ENCODE peak calls at places on chromosomes 3 and 15, in five cellular contexts. One of them, this sample, is unnamed.

GRCh38 chr3:10518506-10519150 is 13.2 kb upstream of the ATP2B2 start:
- DNase-seq in IMR-90: peak; percentile 58
- DNase-seq in H9: peak; percentile 25
- DNase-seq in neuronal stem cell: no peak
- DNase-seq in H1: no peak
- DNase-seq in this sample: no peak

GRCh38 chr3:146498002-146498736 is 28.8 kb upstream of the PLSCR2 start:
- DNase-seq in IMR-90: no peak
- DNase-seq in H9: no peak
- DNase-seq in H1: no peak
- DNase-seq in neuronal stem cell: no peak
- DNase-seq in this sample: no peak

GRCh38 chr15:99998661-99999101 is 265.4 kb upstream of the LYSMD4 start:
- DNase-seq in H1: no peak
- DNase-seq in IMR-90: peak; percentile 1
- DNase-seq in H9: no peak
- DNase-seq in neuronal stem cell: no peak
- DNase-seq in this sample: no peak

GRCh38 chr3:50651445-50651844 is 23.3 kb upstream of the DOCK3 start:
- DNase-seq in IMR-90: no peak
- DNase-seq in neuronal stem cell: no peak
- DNase-seq in H9: no peak
- DNase-seq in H1: no peak
- DNase-seq in this sample: no peak

GRCh38 chr3:105933871-105934270 is 65.1 kb upstream of the CBLB start:
- DNase-seq in neuronal stem cell: no peak
- DNase-seq in H9: no peak
- DNase-seq in H1: no peak
- DNase-seq in IMR-90: peak; percentile 67
- DNase-seq in this sample: no peak

GRCh38 chr15:77282333-77282732 is 137.6 kb downstream of the PEAK1 start:
- DNase-seq in IMR-90: peak; percentile 86
- DNase-seq in neuronal stem cell: peak; percentile 11
- DNase-seq in H9: peak; percentile 31
- DNase-seq in H1: peak; percentile 34
- DNase-seq in this sample: peak; percentile 14

GRCh38 chr3:129231331-129232119 is 17.9 kb upstream of the COPG1 start:
- DNase-seq in H1: no peak
- DNase-seq in IMR-90: peak; percentile 54
- DNase-seq in H9: no peak
- DNase-seq in neuronal stem cell: no peak
- DNase-seq in this sample: peak; percentile 61

GRCh38 chr15:89837830-89838178 is 23.2 kb upstream of the ANPEP start:
- DNase-seq in H9: no peak
- DNase-seq in H1: no peak
- DNase-seq in IMR-90: no peak
- DNase-seq in neuronal stem cell: no peak
- DNase-seq in this sample: no peak

GRCh38 chr3:114649331-114649730 is 355.5 kb downstream of the TIGIT start:
- DNase-seq in H1: no peak
- DNase-seq in IMR-90: peak; percentile 54
- DNase-seq in H9: no peak
- DNase-seq in neuronal stem cell: no peak
- DNase-seq in this sample: peak; percentile 26

GRCh38 chr3:4584537-4585249 is 91.5 kb downstream of the ITPR1 start:
- DNase-seq in H1: no peak
- DNase-seq in IMR-90: peak; percentile 16
- DNase-seq in neuronal stem cell: no peak
- DNase-seq in H9: no peak
- DNase-seq in this sample: peak; percentile 31

GRCh38 chr3:71723452-71724170 is 1.6 kb downstream of the EIF4E3 start:
- DNase-seq in H9: no peak
- DNase-seq in IMR-90: no peak
- DNase-seq in neuronal stem cell: no peak
- DNase-seq in H1: no peak
- DNase-seq in this sample: no peak

GRCh38 chr15:31485431-31485830 is 158.8 kb downstream of the KLF13 start:
- DNase-seq in IMR-90: no peak
- DNase-seq in neuronal stem cell: no peak
- DNase-seq in H1: no peak
- DNase-seq in H9: peak; percentile 18
- DNase-seq in this sample: no peak

GRCh38 chr3:181103605-181104004 is 114.1 kb upstream of the DNAJC19 start:
- DNase-seq in IMR-90: no peak
- DNase-seq in H1: peak; percentile 17
- DNase-seq in neuronal stem cell: peak; percentile 41
- DNase-seq in H9: peak; percentile 53
- DNase-seq in this sample: no peak

GRCh38 chr3:142097099-142097843 is 52.1 kb downstream of the TFDP2 start:
- DNase-seq in IMR-90: no peak
- DNase-seq in neuronal stem cell: no peak
- DNase-seq in H1: no peak
- DNase-seq in H9: no peak
- DNase-seq in this sample: no peak

DNA sequence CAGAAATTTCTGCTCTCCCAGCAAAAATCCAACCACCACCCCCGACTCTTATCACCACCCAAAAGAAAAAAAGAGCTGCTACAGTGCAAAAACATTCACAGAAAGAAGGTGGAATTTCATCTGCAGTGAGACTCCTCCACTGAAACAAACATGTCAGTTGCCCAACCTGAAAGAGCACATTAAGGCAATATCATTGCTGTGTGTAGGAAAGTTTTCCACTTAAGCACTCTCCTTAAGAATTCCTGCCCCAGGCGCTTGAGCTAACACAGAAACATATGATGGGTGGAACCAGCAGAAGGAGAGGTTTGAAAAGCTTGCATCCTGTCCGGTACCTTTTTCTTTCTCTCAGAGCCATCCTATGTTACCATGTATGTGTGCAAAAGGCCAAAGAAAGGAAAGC is 200.8 kb upstream of the GADL1 start:
- DNase-seq in IMR-90: no peak
- DNase-seq in neuronal stem cell: no peak
- DNase-seq in H1: no peak
- DNase-seq in H9: no peak
- DNase-seq in this sample: no peak
- H2BK15ac ChIP-seq in IMR-90: no peak overlapping the region
- H2BK15ac ChIP-seq in neuronal stem cell: no peak overlapping the region
- H2BK15ac ChIP-seq in H1: no peak overlapping the region
- H2BK15ac ChIP-seq in H9: no peak overlapping the region
- H2BK15ac ChIP-seq in this sample: no peak overlapping the region

DNA sequence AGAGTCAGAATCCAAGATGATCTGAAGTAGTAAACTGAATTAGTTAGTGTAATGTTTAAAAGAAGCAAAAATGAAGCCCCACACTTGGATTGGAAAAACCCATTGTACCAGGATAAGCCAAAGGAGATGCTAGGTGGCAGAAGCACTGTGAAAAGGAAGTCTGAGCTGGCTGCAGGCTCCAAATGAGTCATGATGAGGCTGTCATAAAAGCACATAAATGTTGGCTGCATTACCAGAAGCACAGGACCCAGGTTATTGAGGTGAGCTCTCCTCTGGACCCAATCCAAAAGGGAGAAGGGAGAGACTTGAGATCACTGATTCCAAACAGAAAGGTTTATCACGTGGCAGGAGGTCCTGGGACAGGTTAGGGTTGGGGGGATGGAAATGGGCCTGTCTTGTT is 3.2 kb upstream of the ACAN start:
- DNase-seq in IMR-90: peak; percentile 40
- DNase-seq in neuronal stem cell: no peak
- DNase-seq in H9: no peak
- DNase-seq in H1: no peak
- DNase-seq in this sample: no peak
- H3K27me3 ChIP-seq in IMR-90: peaks cover 41% of the 10 kb centered on the region
- H3K27me3 ChIP-seq in neuronal stem cell: peaks cover 79% of the 10 kb centered on the region
- H3K27me3 ChIP-seq in H9: peaks cover 32% of the 10 kb centered on the region
- H3K27me3 ChIP-seq in H1: peaks cover 34% of the 10 kb centered on the region
- H3K27me3 ChIP-seq in this sample: peaks cover 66% of the 10 kb centered on the region

DNA sequence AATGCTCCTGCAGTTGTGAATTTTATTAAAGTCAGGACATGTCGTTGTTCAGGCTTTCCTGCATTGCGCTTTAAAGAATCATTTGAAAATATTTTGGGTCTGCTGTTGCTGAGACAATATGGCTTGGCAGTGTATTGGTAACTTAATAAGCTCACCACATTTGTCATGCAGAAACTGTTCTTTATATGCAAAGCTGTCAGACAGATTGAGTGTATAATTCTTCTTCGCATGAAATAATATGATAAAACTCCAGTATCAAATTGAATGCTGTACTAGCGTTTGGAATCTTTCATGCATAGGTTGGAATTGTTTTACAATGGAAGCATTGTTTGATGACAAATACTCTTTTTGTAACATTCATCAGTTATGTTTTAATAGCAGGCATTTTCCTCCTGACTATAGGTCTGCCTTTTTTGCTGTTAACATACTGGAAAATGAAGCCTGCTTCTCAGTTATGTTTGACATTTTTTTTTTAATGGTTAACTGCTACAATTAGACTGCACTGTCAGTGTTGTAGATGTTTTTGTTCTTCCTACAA is 53.9 kb downstream of the RBMS3 start:
- DNase-seq in H9: no peak
- DNase-seq in H1: no peak
- DNase-seq in neuronal stem cell: no peak
- DNase-seq in IMR-90: no peak
- DNase-seq in this sample: no peak
- H2AFZ ChIP-seq in H9: no peak overlapping the region
- H2AFZ ChIP-seq in H1: no peak overlapping the region
- H2AFZ ChIP-seq in neuronal stem cell: no peak overlapping the region
- H2AFZ ChIP-seq in IMR-90: no peak overlapping the region
- H2AFZ ChIP-seq in this sample: no peak overlapping the region

GRCh38 chr15:70097337-70098169 is at the start of gene TLE3:
- DNase-seq in neuronal stem cell: peak; percentile 97
- DNase-seq in H1: peak; percentile 92
- DNase-seq in IMR-90: peak; percentile 98
- DNase-seq in H9: peak; percentile 99
- DNase-seq in this sample: peak; percentile 99

GRCh38 chr15:70096215-70096974 is 1.3 kb downstream of the TLE3 start:
- DNase-seq in H1: no peak
- DNase-seq in IMR-90: peak; percentile 56
- DNase-seq in neuronal stem cell: peak; percentile 76
- DNase-seq in H9: no peak
- DNase-seq in this sample: peak; percentile 72

GRCh38 chr15:70095387-70096214 is 2.1 kb downstream of the TLE3 start:
- DNase-seq in neuronal stem cell: no peak
- DNase-seq in H1: no peak
- DNase-seq in H9: peak; percentile 74
- DNase-seq in IMR-90: no peak
- DNase-seq in this sample: peak; percentile 14

GRCh38 chr15:70098170-70098460 is 398 bp upstream of the TLE3 start:
- DNase-seq in H9: no peak
- DNase-seq in neuronal stem cell: no peak
- DNase-seq in IMR-90: no peak
- DNase-seq in H1: no peak
- DNase-seq in this sample: no peak

DNA sequence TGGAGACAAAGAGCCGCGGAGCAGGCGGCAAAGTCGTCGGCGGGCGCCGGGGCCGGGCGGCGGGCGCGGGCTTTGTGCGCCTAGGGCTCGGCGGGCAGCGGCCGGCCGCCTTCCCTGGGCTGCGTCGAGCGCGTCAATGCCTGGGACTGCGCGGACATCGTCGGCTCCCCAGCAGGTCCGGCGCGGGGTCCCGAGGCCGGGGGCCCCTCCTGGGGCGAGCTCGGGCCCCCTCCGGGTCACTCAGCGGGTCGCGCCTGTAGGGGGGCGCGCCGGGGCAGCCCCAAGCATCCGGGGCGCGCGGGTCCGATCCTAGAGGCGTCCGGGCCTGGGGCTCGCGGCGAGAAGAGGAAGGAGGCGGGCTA is 761 bp downstream of the TLE3 start:
- DNase-seq in IMR-90: no peak
- DNase-seq in neuronal stem cell: peak; percentile 49
- DNase-seq in H9: no peak
- DNase-seq in H1: no peak
- DNase-seq in this sample: no peak
- H2BK15ac ChIP-seq in IMR-90: no peak overlapping the region
- H2BK15ac ChIP-seq in neuronal stem cell: peak overlapping the region; percentile 95
- H2BK15ac ChIP-seq in H9: no peak overlapping the region
- H2BK15ac ChIP-seq in H1: no peak overlapping the region
- H2BK15ac ChIP-seq in this sample: peak overlapping the region; percentile 97

DNA sequence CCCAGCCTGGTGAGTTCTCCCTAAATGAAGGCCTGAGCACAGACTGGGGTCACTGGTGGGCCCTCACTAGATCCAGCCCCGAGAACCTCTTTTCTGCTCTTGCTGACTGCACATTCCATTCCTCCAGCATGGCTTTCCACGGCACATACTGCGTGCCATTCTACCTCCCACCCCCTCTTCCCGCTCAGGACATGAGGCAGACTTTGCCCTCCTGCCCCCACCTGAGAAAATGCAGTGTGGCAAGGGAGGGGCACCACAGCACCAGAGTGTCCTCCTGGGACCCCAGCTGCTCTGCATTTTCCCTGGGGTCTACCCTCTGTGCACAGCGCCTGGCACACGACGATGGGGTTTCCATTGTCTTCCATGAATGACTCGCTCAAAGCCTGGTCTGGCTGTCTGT is 6.1 kb upstream of the SLCO2A1 start:
- DNase-seq in H9: peak; percentile 20
- DNase-seq in H1: no peak
- DNase-seq in IMR-90: no peak
- DNase-seq in neuronal stem cell: no peak
- DNase-seq in this sample: no peak
- H3K27me3 ChIP-seq in H9: peaks cover 5% of the 10 kb centered on the region
- H3K27me3 ChIP-seq in H1: peaks cover 9% of the 10 kb centered on the region
- H3K27me3 ChIP-seq in IMR-90: no peaks in the 10 kb centered on the region
- H3K27me3 ChIP-seq in neuronal stem cell: peaks cover 25% of the 10 kb centered on the region
- H3K27me3 ChIP-seq in this sample: peaks cover 17% of the 10 kb centered on the region

DNA sequence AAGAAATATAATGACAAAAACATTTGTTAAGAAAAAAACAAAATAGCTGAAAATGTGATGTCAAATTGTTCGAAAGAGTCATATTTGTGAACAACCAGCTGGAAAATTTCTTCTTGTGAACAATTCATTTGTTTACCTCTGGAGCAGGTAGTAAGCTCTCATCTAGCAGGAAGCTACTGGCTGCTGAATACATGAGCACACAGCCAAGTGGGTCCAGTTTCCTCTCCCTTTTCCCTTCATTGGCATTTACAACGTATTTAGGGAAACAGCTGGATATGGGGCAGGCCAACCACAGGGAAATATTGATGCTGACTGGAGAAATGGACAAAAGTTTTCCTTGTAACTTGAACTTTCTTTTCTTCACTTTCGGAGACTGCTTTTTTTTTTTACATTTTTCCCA is 1354.7 kb upstream of the EPHA6 start:
- DNase-seq in H9: no peak
- DNase-seq in neuronal stem cell: no peak
- DNase-seq in H1: no peak
- DNase-seq in IMR-90: no peak
- DNase-seq in this sample: no peak
- H2AFZ ChIP-seq in H9: no peak overlapping the region
- H2AFZ ChIP-seq in neuronal stem cell: no peak overlapping the region
- H2AFZ ChIP-seq in H1: peak overlapping the region; percentile 42
- H2AFZ ChIP-seq in IMR-90: no peak overlapping the region
- H2AFZ ChIP-seq in this sample: no peak overlapping the region

This sample was measured in mesenchymal stem cell.